ENCODE peak calls at places on chromosomes 5 and 9, in five cellular contexts. L is CD4-positive, CD25-positive, alpha-beta regulatory T cell; W is ovary; Q is K562; D is effector memory CD4-positive, alpha-beta T cell. E is an unnamed sample.

GRCh38 chr9:17600962-17601593 is 22.2 kb downstream of the SH3GL2 start:
- DNase-seq in L (no peak), W (no peak), Q (no peak), D (no peak), E (no peak)

GRCh38 chr9:135126480-135127187 is 39.2 kb downstream of the OLFM1 start:
- DNase-seq in L (no peak), W (no peak), Q (no peak), D (no peak), E (no peak)

GRCh38 chr9:96057155-96057554 is 181.7 kb downstream of the ERCC6L2 start:
- DNase-seq in L (no peak), W (no peak), Q (no peak), D (no peak), E (no peak)

GRCh38 chr5:144325532-144325931 is 154.9 kb downstream of the KCTD16 start:
- DNase-seq in L (no peak), W (no peak), Q (no peak), D (no peak), E (no peak)

GRCh38 chr9:94591876-94592275 is 1.7 kb downstream of the FBP2 start:
- DNase-seq in L (no peak), W (no peak), Q (no peak), D (no peak), E (no peak)

GRCh38 chr5:115151208-115151805 is 18.4 kb downstream of the TRIM36 start:
- DNase-seq in L (no peak), W (no peak), Q (no peak), D (no peak), E (peak)

GRCh38 chr9:103999375-104000062 is 94.6 kb upstream of the SMC2 start:
- DNase-seq in L (no peak), W (no peak), Q (peak), D (no peak), E (no peak)

GRCh38 chr5:125199968-125200841 is 453.8 kb upstream of the ZNF608 start:
- DNase-seq in L (no peak), W (peak), Q (no peak), D (no peak), E (peak)

GRCh38 chr5:111747336-111747735 is 9.7 kb downstream of the NREP start:
- DNase-seq in L (no peak), W (no peak), Q (no peak), D (no peak), E (no peak)

GRCh38 chr9:21681641-21682040 is 120.8 kb upstream of the MTAP start:
- DNase-seq in L (no peak), W (no peak), Q (no peak), D (no peak), E (no peak)

GRCh38 chr5:26482076-26482816 is 556.1 kb downstream of the CDH9 start:
- DNase-seq in L (no peak), W (no peak), Q (no peak), D (no peak), E (no peak)

GRCh38 chr5:178307266-178308045 is 74.9 kb upstream of the PHYKPL start:
- DNase-seq in L (no peak), W (peak), Q (no peak), D (no peak), E (no peak)

GRCh38 chr9:5388026-5388806 is 48.5 kb upstream of the RLN1 start:
- DNase-seq in L (no peak), W (no peak), Q (no peak), D (no peak), E (no peak)

GRCh38 chr9:135515541-135515951 is 5.7 kb upstream of the LCN1 start:
- DNase-seq in L (no peak), W (no peak), Q (no peak), D (no peak), E (no peak)

GRCh38 chr5:66642538-66642937 is 46.3 kb downstream of the MAST4 start:
- DNase-seq in L (no peak), W (no peak), Q (no peak), D (no peak), E (no peak)

GRCh38 chr5:149387982-149388381 is 8.9 kb upstream of the IL17B start:
- DNase-seq in L (no peak), W (peak), Q (no peak), D (no peak), E (no peak)

GRCh38 chr9:86639899-86640379 is 285.7 kb upstream of the TUT7 start:
- DNase-seq in L (no peak), W (no peak), Q (no peak), D (no peak), E (no peak)

GRCh38 chr9:69047331-69047730 is 11.8 kb downstream of the FXN start:
- DNase-seq in L (no peak), W (no peak), Q (no peak), D (no peak), E (no peak)

GRCh38 chr9:135229701-135230385 is 142.4 kb downstream of the OLFM1 start:
- DNase-seq in L (no peak), W (no peak), Q (no peak), D (no peak), E (no peak)

GRCh38 chr9:121802753-121803152 is 151.3 kb downstream of the DAB2IP start:
- DNase-seq in L (no peak), W (no peak), Q (no peak), D (no peak), E (no peak)
- H3K27ac ChIP-seq in L (no peak), W (no peak), Q (no peak), D (no peak), E (no peak)

DNA sequence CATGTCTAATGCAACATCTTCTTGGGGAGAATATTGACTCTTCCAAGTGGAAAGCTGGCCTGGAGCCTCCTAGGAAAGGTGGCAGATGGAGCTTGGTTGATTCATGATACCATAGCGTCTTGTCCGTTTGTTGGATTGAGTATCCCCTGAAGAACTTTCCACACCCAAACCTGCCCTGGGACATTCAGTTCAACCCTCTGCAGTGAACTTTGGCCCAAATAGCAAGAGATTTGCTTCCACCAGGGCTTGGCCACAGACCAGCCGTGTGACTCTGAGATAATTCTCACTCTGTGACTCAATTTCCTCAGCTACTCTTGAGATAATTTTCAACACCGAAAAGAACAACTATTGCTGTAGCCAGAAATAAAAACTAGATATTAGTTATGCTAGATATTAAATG is 108.0 kb upstream of the RAD23B start:
- DNase-seq in L (no peak), W (no peak), Q (no peak), D (no peak), E (no peak)
- H3K27ac ChIP-seq in L (no peak), W (no peak), Q (no peak), D (no peak), E (no peak)

DNA sequence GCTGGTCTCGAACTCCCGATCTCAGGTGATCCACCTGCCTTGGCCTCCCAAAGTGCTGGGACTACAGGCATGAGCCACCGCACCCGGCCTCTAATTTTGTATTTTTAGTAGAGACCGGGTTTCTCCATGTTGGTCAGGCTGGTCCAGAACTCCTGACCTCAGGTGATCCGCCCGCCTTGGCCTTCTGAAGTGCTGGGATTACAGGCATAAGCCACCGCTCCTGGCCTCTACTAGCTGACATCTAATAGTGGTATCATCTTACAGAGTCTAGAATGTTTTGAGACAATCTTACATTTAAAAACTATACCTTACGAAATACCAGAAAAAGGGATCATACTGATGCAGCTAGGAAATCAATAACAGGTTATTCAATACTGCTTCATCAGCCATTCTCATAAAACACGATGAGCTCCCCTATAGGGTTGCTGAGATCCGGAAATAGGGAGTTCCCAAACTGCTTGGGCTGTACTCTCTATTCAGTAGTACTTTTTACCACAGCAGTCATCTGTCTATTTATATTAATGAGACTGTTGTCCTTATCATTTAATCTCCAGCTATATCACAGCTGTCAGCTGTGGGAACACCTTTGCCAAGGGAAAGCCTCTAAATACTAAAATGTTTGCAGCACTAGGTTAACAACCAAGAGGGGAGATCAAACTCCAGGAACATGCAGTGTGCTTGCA is 8.1 kb upstream of the UBE2D2 start:
- DNase-seq in L (peak), W (no peak), Q (no peak), D (no peak), E (no peak)
- H3K27ac ChIP-seq in L (no peak), W (no peak), Q (no peak), D (no peak), E (no peak)

GRCh38 chr9:33137271-33137670 is 29.9 kb downstream of the B4GALT1 start:
- DNase-seq in L (no peak), W (no peak), Q (no peak), D (no peak), E (no peak)
- H3K27ac ChIP-seq in L (peak), W (no peak), Q (no peak), D (peak), E (no peak)

DNA sequence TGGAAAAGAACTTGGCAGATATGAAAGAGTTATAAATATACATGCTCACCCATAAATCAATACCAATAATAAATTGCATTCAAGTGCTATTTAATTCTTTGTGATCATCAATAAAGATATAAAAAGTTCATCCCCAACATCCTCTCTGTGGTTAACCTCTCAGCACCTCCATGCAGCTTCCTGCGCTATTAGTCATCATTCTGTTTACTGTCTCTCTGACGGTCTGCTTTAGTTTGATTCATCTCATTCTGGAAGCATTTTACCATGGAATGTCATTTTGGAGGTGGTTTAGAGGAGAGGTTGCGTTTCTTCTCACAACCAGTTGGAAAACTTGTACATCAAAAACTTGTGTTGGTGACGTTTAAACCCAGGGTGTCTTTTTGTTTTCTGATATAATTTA is 486.6 kb downstream of the BRINP1 start:
- DNase-seq in L (no peak), W (no peak), Q (no peak), D (no peak), E (no peak)
- H3K27ac ChIP-seq in L (no peak), W (no peak), Q (no peak), D (no peak), E (no peak)

GRCh38 chr5:56499877-56500276 is 266.7 kb upstream of the ANKRD55 start:
- DNase-seq in L (no peak), W (no peak), Q (no peak), D (no peak), E (no peak)

GRCh38 chr5:56506586-56506985 is 273.5 kb upstream of the ANKRD55 start:
- DNase-seq in L (no peak), W (no peak), Q (no peak), D (no peak), E (no peak)

GRCh38 chr5:56503929-56504328 is 270.8 kb upstream of the ANKRD55 start:
- DNase-seq in L (no peak), W (no peak), Q (no peak), D (no peak), E (no peak)

GRCh38 chr5:56498759-56499395 is 265.7 kb upstream of the ANKRD55 start:
- DNase-seq in L (no peak), W (no peak), Q (no peak), D (no peak), E (no peak)

DNA sequence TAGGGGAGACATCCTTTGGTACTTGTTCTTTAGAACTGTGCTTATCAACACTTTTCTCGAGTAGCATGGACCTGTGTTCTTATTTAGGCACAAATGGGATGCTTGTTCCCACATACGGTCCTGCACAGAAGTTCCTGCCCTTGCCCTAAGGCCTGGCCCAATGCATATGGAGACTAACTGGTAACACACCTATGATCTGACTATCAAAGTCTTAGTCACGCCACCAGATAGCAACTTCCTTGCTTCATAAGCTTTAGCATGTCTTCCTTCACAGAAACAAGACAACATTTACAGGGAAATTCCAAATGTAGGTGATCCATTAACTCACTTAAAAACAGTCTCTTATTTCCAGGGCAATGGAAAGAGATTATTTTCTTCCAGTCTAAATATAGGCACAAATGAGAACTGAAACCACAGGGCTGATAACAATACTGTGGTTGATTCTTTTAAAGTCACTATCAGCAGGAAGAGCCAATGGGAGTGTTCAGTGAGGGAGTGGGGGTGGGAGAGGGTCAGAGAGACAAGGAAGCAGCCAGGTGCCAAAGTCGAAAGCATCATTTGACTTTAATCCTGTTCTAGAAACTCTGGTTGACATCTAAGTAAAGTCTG is 268.9 kb upstream of the ANKRD55 start:
- DNase-seq in L (peak), W (no peak), Q (peak), D (no peak), E (no peak)
- H3K27ac ChIP-seq in L (no peak), W (no peak), Q (no peak), D (no peak), E (no peak)

GRCh38 chr9:129458663-129459549 is 162.0 kb downstream of the C9orf50 start:
- DNase-seq in L (peak), W (peak), Q (no peak), D (no peak), E (peak)

GRCh38 chr9:129460323-129461261 is 160.3 kb downstream of the C9orf50 start:
- DNase-seq in L (peak), W (peak), Q (peak), D (peak), E (peak)

GRCh38 chr9:129458155-129458661 is 162.7 kb downstream of the C9orf50 start:
- DNase-seq in L (peak), W (no peak), Q (peak), D (peak), E (no peak)

GRCh38 chr9:129457325-129457779 is 163.5 kb downstream of the C9orf50 start:
- DNase-seq in L (no peak), W (no peak), Q (no peak), D (no peak), E (no peak)

GRCh38 chr9:129459550-129460322 is 161.2 kb downstream of the C9orf50 start:
- DNase-seq in L (no peak), W (no peak), Q (no peak), D (no peak), E (no peak)
- H3K27ac ChIP-seq in L (peak), W (peak), Q (no peak), D (peak), E (peak)

GRCh38 chr5:40446910-40447309 is 232.8 kb upstream of the PTGER4 start:
- DNase-seq in L (no peak), W (no peak), Q (no peak), D (no peak), E (no peak)
- H3K27ac ChIP-seq in L (no peak), W (no peak), Q (no peak), D (no peak), E (no peak)

DNA sequence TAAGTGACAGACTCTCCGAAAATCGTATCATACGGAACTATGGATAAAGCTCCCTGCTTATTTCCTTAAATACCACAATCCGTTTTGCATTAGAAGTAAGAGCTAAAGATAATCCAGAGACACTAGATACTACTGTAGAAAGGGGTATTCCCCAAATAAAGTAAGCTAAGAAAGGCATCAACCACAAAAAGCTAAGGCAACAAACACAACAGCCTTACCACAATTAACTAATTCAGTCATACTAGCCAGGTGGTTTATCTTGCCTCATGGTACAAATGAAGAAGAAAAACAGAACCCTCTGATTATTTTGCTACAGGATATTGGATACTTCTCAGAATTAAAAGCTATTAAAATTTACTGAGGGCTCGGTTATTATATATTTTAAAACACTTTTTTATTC is 14.1 kb downstream of the ERP44 start:
- DNase-seq in L (peak), W (no peak), Q (no peak), D (no peak), E (no peak)
- H3K27ac ChIP-seq in L (no peak), W (no peak), Q (peak), D (no peak), E (peak)